ENCODE peak calls at places on chromosomes 16 and 17, in five cellular contexts. One of them, this sample, is unnamed.

GRCh38 chr17:60381958-60382357 is 10.0 kb downstream of the USP32 start:
- DNase-seq in NCI-H1417: no peak
- DNase-seq in H7: no peak
- DNase-seq in RWPE1: no peak
- DNase-seq in tibial nerve: no peak
- DNase-seq in this sample: no peak

GRCh38 chr17:70905796-70906195 is 736.5 kb downstream of the KCNJ2 start:
- DNase-seq in tibial nerve: no peak
- DNase-seq in NCI-H1417: no peak
- DNase-seq in H7: no peak
- DNase-seq in RWPE1: peak
- DNase-seq in this sample: no peak

GRCh38 chr17:47604268-47604927 is 45.3 kb upstream of the KPNB1 start:
- DNase-seq in RWPE1: no peak
- DNase-seq in H7: no peak
- DNase-seq in tibial nerve: peak
- DNase-seq in NCI-H1417: no peak
- DNase-seq in this sample: peak

GRCh38 chr17:36837193-36837592 is 100.1 kb upstream of the LHX1 start:
- DNase-seq in H7: peak
- DNase-seq in NCI-H1417: no peak
- DNase-seq in tibial nerve: no peak
- DNase-seq in RWPE1: no peak
- DNase-seq in this sample: no peak

GRCh38 chr16:57374067-57374534 is 1.8 kb downstream of the CX3CL1 start:
- DNase-seq in NCI-H1417: no peak
- DNase-seq in H7: peak
- DNase-seq in tibial nerve: no peak
- DNase-seq in RWPE1: peak
- DNase-seq in this sample: peak

GRCh38 chr17:10681866-10682446 is 15.4 kb downstream of the SCO1 start:
- DNase-seq in RWPE1: no peak
- DNase-seq in NCI-H1417: no peak
- DNase-seq in tibial nerve: no peak
- DNase-seq in H7: no peak
- DNase-seq in this sample: no peak

GRCh38 chr17:1629647-1630310 is 1.1 kb upstream of the SLC43A2 start:
- DNase-seq in tibial nerve: no peak
- DNase-seq in RWPE1: no peak
- DNase-seq in NCI-H1417: no peak
- DNase-seq in H7: peak
- DNase-seq in this sample: no peak

GRCh38 chr16:72877374-72878028 is 170.4 kb downstream of the ZFHX3 start:
- DNase-seq in NCI-H1417: no peak
- DNase-seq in tibial nerve: no peak
- DNase-seq in RWPE1: peak
- DNase-seq in H7: no peak
- DNase-seq in this sample: no peak

GRCh38 chr17:30344283-30345088 is 10.6 kb upstream of the TMIGD1 start:
- DNase-seq in RWPE1: no peak
- DNase-seq in H7: no peak
- DNase-seq in NCI-H1417: no peak
- DNase-seq in tibial nerve: no peak
- DNase-seq in this sample: no peak

GRCh38 chr16:26645629-26646028 is 421.1 kb upstream of the C16orf82 start:
- DNase-seq in H7: peak
- DNase-seq in NCI-H1417: no peak
- DNase-seq in tibial nerve: no peak
- DNase-seq in RWPE1: no peak
- DNase-seq in this sample: no peak

GRCh38 chr17:75573540-75573957 is 14.1 kb upstream of the MYO15B start:
- DNase-seq in RWPE1: no peak
- DNase-seq in NCI-H1417: no peak
- DNase-seq in tibial nerve: no peak
- DNase-seq in H7: no peak
- DNase-seq in this sample: no peak

GRCh38 chr16:12120331-12120981 is 143.9 kb downstream of the SNX29 start:
- DNase-seq in RWPE1: no peak
- DNase-seq in NCI-H1417: peak
- DNase-seq in H7: no peak
- DNase-seq in tibial nerve: no peak
- DNase-seq in this sample: no peak

GRCh38 chr17:7932949-7933348 is 943 bp downstream of the CNTROB start:
- DNase-seq in NCI-H1417: peak
- DNase-seq in tibial nerve: no peak
- DNase-seq in H7: peak
- DNase-seq in RWPE1: peak
- DNase-seq in this sample: peak

GRCh38 chr16:90008708-90009145 is 10.5 kb downstream of the DBNDD1 start:
- DNase-seq in H7: no peak
- DNase-seq in tibial nerve: no peak
- DNase-seq in NCI-H1417: no peak
- DNase-seq in RWPE1: no peak
- DNase-seq in this sample: no peak

GRCh38 chr17:7557147-7557764 is 1.3 kb upstream of the TNFSF13 start:
- DNase-seq in H7: peak
- DNase-seq in tibial nerve: no peak
- DNase-seq in NCI-H1417: no peak
- DNase-seq in RWPE1: no peak
- DNase-seq in this sample: no peak

GRCh38 chr16:88274847-88275246 is 107.9 kb upstream of the ZNF469 start:
- DNase-seq in RWPE1: no peak
- DNase-seq in H7: peak
- DNase-seq in tibial nerve: no peak
- DNase-seq in NCI-H1417: no peak
- DNase-seq in this sample: no peak

GRCh38 chr17:65749479-65749878 is 188.0 kb upstream of the AXIN2 start:
- DNase-seq in tibial nerve: no peak
- DNase-seq in H7: no peak
- DNase-seq in NCI-H1417: no peak
- DNase-seq in RWPE1: peak
- DNase-seq in this sample: no peak

GRCh38 chr17:57043276-57043675 is 41.8 kb upstream of the AKAP1 start:
- DNase-seq in NCI-H1417: no peak
- DNase-seq in RWPE1: no peak
- DNase-seq in tibial nerve: no peak
- DNase-seq in H7: no peak
- DNase-seq in this sample: no peak

GRCh38 chr17:70100983-70101382 is 26.0 kb downstream of the KCNJ16 start:
- DNase-seq in H7: no peak
- DNase-seq in tibial nerve: no peak
- DNase-seq in NCI-H1417: no peak
- DNase-seq in RWPE1: no peak
- DNase-seq in this sample: no peak

GRCh38 chr17:4008496-4009163 is 44.4 kb upstream of the ATP2A3 start:
- DNase-seq in H7: peak
- DNase-seq in RWPE1: no peak
- DNase-seq in tibial nerve: no peak
- DNase-seq in NCI-H1417: no peak
- DNase-seq in this sample: no peak

This sample was measured in DMS79 treated with DMSO at 0.1 percent for 48 hours.